ENCODE peak calls at places on chromosomes 16 and 17, in seven cellular contexts. D is cerebellar cortex; E is stimulated activated CD8-positive, alpha-beta memory T cell treated with anti-CD3 and anti-CD28 coated beads, Interleukin-7, amount 100 ng/mL, for 24 hours; T is NCI-H2029 treated with DMSO at 0.1 percent for 48 hours; U is activated gamma-delta T cell treated with anti-CD3 and anti-CD28 coated beads, Interleukin-2, amount 50 U/mL, for 16 hours; R is hepatocyte; O is activated CD8-positive, alpha-beta memory T cell treated with anti-CD3 and anti-CD28 coated beads for 4 hours. Q is an unnamed sample.

GRCh38 chr17:45371414-45372324 is 54.8 kb upstream of the MAP3K14 start:
- DNase-seq in U (no peak), O (no peak), R (peak; percentile 95), E (no peak), T (no peak), D (peak; percentile 75), Q (peak; percentile 28)

GRCh38 chr17:70588003-70588402 is 418.7 kb downstream of the KCNJ2 start:
- DNase-seq in T (no peak), U (no peak), D (no peak), R (no peak), E (no peak), O (no peak), Q (no peak)

GRCh38 chr16:86387461-86388440 is 122.6 kb upstream of the FOXF1 start:
- DNase-seq in R (no peak), E (no peak), O (no peak), U (no peak), T (no peak), D (no peak), Q (no peak)

GRCh38 chr17:82882715-82883446 is 43.1 kb upstream of the ZNF750 start:
- DNase-seq in T (peak; percentile 25), E (peak; percentile 47), U (peak; percentile 74), O (peak; percentile 52), R (peak; percentile 51), D (peak; percentile 41), Q (peak; percentile 59)

GRCh38 chr16:35296962-35297653 is 1837.7 kb downstream of the TP53TG3F start:
- DNase-seq in U (no peak), E (no peak), O (no peak), R (no peak), T (peak; percentile 35), D (no peak), Q (no peak)

GRCh38 chr17:15321556-15322250 is 19.7 kb downstream of the TEKT3 start:
- DNase-seq in T (no peak), E (no peak), D (no peak), O (no peak), U (no peak), R (no peak), Q (no peak)

GRCh38 chr16:56807011-56807675 is 57.9 kb upstream of the SLC12A3 start:
- DNase-seq in T (no peak), U (no peak), E (no peak), D (no peak), R (no peak), O (no peak), Q (no peak)

GRCh38 chr17:43200127-43200526 is 11.5 kb upstream of the TMEM106A start:
- DNase-seq in E (no peak), D (no peak), T (no peak), R (no peak), U (no peak), O (no peak), Q (no peak)

GRCh38 chr16:50696575-50697420 is 3.4 kb downstream of the NOD2 start:
- DNase-seq in T (peak; percentile 9), D (no peak), E (no peak), O (no peak), U (no peak), R (peak; percentile 67), Q (peak; percentile 48)

GRCh38 chr16:83771306-83771942 is 36.4 kb upstream of the HSBP1 start:
- DNase-seq in D (no peak), U (no peak), R (peak; percentile 22), E (no peak), O (no peak), T (no peak), Q (no peak)

GRCh38 chr17:76271669-76272540 is 6.8 kb downstream of the UBALD2 start:
- DNase-seq in T (no peak), E (peak; percentile 64), U (peak; percentile 70), O (peak; percentile 82), R (no peak), D (no peak), Q (peak; percentile 74)

GRCh38 chr16:15876503-15876902 is 11.9 kb downstream of the CEP20 start:
- DNase-seq in E (no peak), R (no peak), O (no peak), U (no peak), D (no peak), T (no peak), Q (no peak)

GRCh38 chr16:4805231-4805630 is 2.8 kb upstream of the ROGDI start:
- DNase-seq in E (no peak), T (no peak), R (no peak), D (peak; percentile 47), U (no peak), O (no peak), Q (no peak)

GRCh38 chr17:80482555-80483308 is 6.3 kb upstream of the NPTX1 start:
- DNase-seq in O (no peak), T (no peak), U (no peak), R (no peak), E (no peak), D (no peak), Q (no peak)

GRCh38 chr16:57153841-57154240 is 32.0 kb downstream of the PSME3IP1 start:
- DNase-seq in D (no peak), T (no peak), U (no peak), E (no peak), R (no peak), O (no peak), Q (no peak)

GRCh38 chr16:80837421-80838263 is 33.2 kb upstream of the CDYL2 start:
- DNase-seq in E (no peak), T (no peak), O (no peak), R (no peak), D (no peak), U (no peak), Q (no peak)

GRCh38 chr16:3902731-3903130 is 22.2 kb upstream of the CREBBP start:
- DNase-seq in O (no peak), R (no peak), U (no peak), T (peak; percentile 54), D (peak; percentile 39), E (no peak), Q (no peak)

GRCh38 chr17:45783593-45784292 is 377 bp upstream of the CRHR1 start:
- DNase-seq in T (no peak), E (no peak), D (peak; percentile 69), U (no peak), O (no peak), R (peak; percentile 37), Q (no peak)

GRCh38 chr16:50282010-50282538 is 15.7 kb downstream of the ADCY7 start:
- DNase-seq in E (no peak), O (peak; percentile 44), R (no peak), T (no peak), D (no peak), U (peak; percentile 51), Q (peak; percentile 33)

GRCh38 chr17:83091257-83092141 is 12.1 kb downstream of the METRNL start:
- DNase-seq in E (no peak), R (peak; percentile 87), U (no peak), O (no peak), D (no peak), T (no peak), Q (no peak)

GRCh38 chr17:57465551-57465950 is 209.2 kb downstream of the MSI2 start:
- DNase-seq in T (no peak), D (no peak), O (no peak), U (no peak), E (no peak), R (no peak), Q (no peak)

GRCh38 chr16:54178491-54178976 is 108.1 kb downstream of the IRX3 start:
- DNase-seq in E (no peak), D (no peak), T (no peak), O (no peak), R (peak; percentile 57), U (no peak), Q (no peak)

GRCh38 chr17:68766640-68767039 is 165.5 kb upstream of the FAM20A start:
- DNase-seq in O (no peak), E (no peak), D (no peak), T (no peak), R (no peak), U (no peak), Q (no peak)

GRCh38 chr17:78137392-78138203 is 7.0 kb downstream of the TMC8 start:
- DNase-seq in E (no peak), T (no peak), R (no peak), U (no peak), O (no peak), D (no peak), Q (no peak)

GRCh38 chr17:49756805-49757496 is 7.0 kb downstream of the FAM117A start:
- DNase-seq in D (no peak), R (no peak), E (no peak), T (no peak), U (no peak), O (no peak), Q (no peak)

GRCh38 chr16:57422026-57422944 is 17.7 kb downstream of the CCL17 start:
- DNase-seq in R (peak; percentile 75), T (no peak), D (peak; percentile 37), O (no peak), E (no peak), U (no peak), Q (no peak)

Q was measured in activated T-helper 9 cell treated with anti-CD3 and anti-CD28 coated beads, Interleukin-2, amount 50 U/mL, for 16 hours.